ENCODE peak calls at places on chromosomes 3 and 15, in eight cellular contexts. T, O, B, K, G, I, U and H are unnamed samples.

GRCh38 chr3:144063306-144063705 is 91.7 kb downstream of the DIPK2A start:
- ATAC-seq in K (no peak), G (no peak), T (no peak), I (no peak), U (no peak), O (no peak), B (no peak), H (no peak)

GRCh38 chr3:58183221-58183620 is 27.6 kb downstream of the DNASE1L3 start:
- ATAC-seq in T (no peak), K (no peak), B (no peak), I (no peak), O (no peak), G (no peak), U (no peak), H (no peak)

GRCh38 chr3:152260529-152260928 is 8.2 kb upstream of the MBNL1 start:
- ATAC-seq in U (no peak), K (no peak), T (no peak), B (no peak), G (no peak), I (no peak), O (peak), H (no peak)

GRCh38 chr3:16439163-16439847 is 74.2 kb downstream of the RFTN1 start:
- ATAC-seq in G (peak), K (no peak), B (no peak), I (no peak), U (no peak), T (no peak), O (no peak), H (peak)

GRCh38 chr15:85004551-85004950 is 22.9 kb downstream of the PDE8A start:
- ATAC-seq in U (no peak), B (no peak), O (no peak), T (no peak), K (peak), I (no peak), G (peak), H (no peak)

GRCh38 chr3:150078983-150079739 is 108.5 kb upstream of the PFN2 start:
- ATAC-seq in T (no peak), O (no peak), U (peak), I (no peak), B (no peak), G (peak), K (no peak), H (peak)

GRCh38 chr3:129353589-129353941 is 74.9 kb downstream of the EFCAB12 start:
- ATAC-seq in K (no peak), O (no peak), T (no peak), U (no peak), B (no peak), I (no peak), G (no peak), H (no peak)

GRCh38 chr15:98799461-98799971 is 151.2 kb downstream of the IGF1R start:
- ATAC-seq in T (no peak), K (no peak), B (peak), U (peak), O (no peak), I (peak), G (peak), H (no peak)

GRCh38 chr3:181725830-181726229 is 14.1 kb downstream of the SOX2 start:
- ATAC-seq in K (no peak), O (no peak), T (no peak), B (peak), U (no peak), I (no peak), G (no peak), H (no peak)

GRCh38 chr3:56557815-56558170 is 818 bp downstream of the CCDC66 start:
- ATAC-seq in O (peak), G (no peak), T (peak), U (peak), I (peak), B (no peak), K (peak), H (no peak)

GRCh38 chr3:12388185-12388584 is 96.1 kb upstream of the TSEN2 start:
- ATAC-seq in K (peak), G (no peak), B (no peak), U (no peak), O (no peak), I (no peak), T (no peak), H (no peak)

GRCh38 chr15:58873267-58873666 is 60.2 kb downstream of the SLTM start:
- ATAC-seq in T (no peak), B (no peak), O (no peak), U (no peak), K (no peak), I (no peak), G (peak), H (no peak)

GRCh38 chr3:186613637-186614265 is 891 bp downstream of the AHSG start:
- ATAC-seq in K (no peak), G (no peak), B (no peak), U (no peak), I (no peak), O (no peak), T (no peak), H (no peak)

GRCh38 chr3:129126726-129127280 is 5.2 kb upstream of the RAB43 start:
- ATAC-seq in T (no peak), O (no peak), I (no peak), K (no peak), G (no peak), U (no peak), B (no peak), H (no peak)

GRCh38 chr15:88258021-88258641 is 1.6 kb upstream of the NTRK3 start:
- ATAC-seq in B (peak), I (peak), K (peak), G (no peak), U (no peak), O (peak), T (peak), H (no peak)

GRCh38 chr3:50264389-50264963 is 4.5 kb upstream of the SEMA3B start:
- ATAC-seq in U (no peak), T (peak), O (peak), B (peak), K (no peak), G (peak), I (peak), H (peak)

GRCh38 chr3:50262778-50263177 is 6.2 kb upstream of the SEMA3B start:
- ATAC-seq in G (no peak), O (no peak), K (no peak), T (no peak), I (no peak), U (no peak), B (no peak), H (no peak)

GRCh38 chr3:50264964-50265485 is 3.9 kb upstream of the SEMA3B start:
- ATAC-seq in O (no peak), U (no peak), G (no peak), K (no peak), I (no peak), T (peak), B (no peak), H (peak)

GRCh38 chr3:50261505-50261904 is 7.4 kb upstream of the SEMA3B start:
- ATAC-seq in I (no peak), T (no peak), K (no peak), B (no peak), U (no peak), G (no peak), O (no peak), H (no peak)

DNA sequence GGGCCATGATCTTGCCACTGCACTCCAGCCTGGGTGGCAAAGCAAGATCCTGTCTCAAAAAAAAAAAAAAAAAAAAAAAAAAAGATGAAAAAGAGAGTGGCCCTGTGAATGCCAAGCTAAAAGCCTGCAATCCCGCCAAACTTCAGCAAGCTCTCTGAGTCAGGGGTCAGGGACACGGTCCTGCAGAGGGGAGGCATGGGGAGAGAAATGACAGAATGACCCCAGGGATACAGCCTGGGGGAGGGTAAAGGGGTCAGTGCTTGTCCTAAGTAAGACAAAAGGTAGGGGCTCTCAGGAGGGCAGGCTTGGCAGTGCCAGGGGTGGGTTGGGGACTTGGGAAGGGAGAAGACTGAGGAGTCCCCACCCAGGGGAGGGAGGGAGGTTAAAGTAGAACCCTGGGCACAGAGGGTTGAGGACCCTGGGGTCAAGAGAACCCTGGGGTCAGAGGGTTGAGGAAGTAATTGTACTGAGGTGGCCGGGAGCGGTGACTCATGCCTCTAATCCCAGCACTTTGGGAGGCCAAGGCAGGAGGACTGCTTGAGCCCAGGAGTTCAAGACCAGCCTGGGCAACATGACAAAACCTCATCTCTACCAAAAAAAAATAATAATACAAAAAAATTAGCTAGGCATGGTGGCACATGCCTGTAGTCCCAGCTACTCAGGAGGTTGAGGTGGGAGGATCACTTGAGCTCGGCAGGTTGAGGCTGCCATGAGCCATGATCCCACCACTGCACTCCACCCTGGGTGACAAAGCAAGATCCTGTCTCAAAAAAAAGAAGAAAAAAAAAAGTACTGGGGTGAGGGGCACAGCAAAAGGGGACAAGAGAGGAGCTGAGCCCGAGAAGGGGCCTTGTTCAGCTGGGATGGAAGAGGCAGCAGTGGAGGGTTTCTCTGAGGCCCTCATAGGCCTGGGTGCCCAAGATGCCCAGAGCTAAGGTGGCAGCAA is 5.2 kb upstream of the SEMA3B start:
- ATAC-seq in K (no peak), G (no peak), I (no peak), O (no peak), U (no peak), T (no peak), B (no peak), H (no peak)
- TF ChIP-seq POLR2AphosphoS5 in K (no peak), G (no peak), I (no peak), O (no peak), U (no peak), T (no peak), B (no peak), H (peak)

DNA sequence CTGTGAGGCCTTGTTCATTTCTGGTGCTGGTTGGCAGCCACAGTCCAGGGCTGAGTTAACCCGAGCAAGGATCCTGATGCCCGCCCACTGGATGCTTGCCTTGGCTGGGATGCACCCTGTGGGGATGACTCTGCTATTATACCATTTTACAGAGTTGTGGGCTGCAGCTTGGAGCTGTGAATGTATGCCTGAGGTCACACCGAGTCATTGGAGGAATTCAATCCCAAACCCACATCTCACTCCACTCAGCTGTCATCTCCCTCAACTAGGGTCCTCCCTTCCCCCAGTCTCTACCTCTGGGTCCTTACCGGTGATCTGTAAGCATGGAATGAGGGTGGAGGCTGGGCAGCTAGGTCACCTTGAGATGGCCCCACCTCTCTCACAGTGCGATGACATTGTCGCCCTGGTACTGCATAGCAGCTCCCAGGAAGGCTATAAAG is 22.1 kb downstream of the MAPKAPK3 start:
- ATAC-seq in T (peak), G (no peak), B (no peak), U (peak), I (no peak), O (no peak), K (no peak), H (no peak)
- H3K27ac ChIP-seq in T (peak), G (no peak), B (no peak), U (no peak), I (no peak), O (no peak), K (no peak), H (no peak)

GRCh38 chr3:26281284-26281977 is 341.1 kb upstream of the LRRC3B start:
- ATAC-seq in O (no peak), I (no peak), U (no peak), K (no peak), G (no peak), T (no peak), B (no peak), H (no peak)
- TF ChIP-seq POLR2AphosphoS5 in O (no peak), I (no peak), U (no peak), K (no peak), G (no peak), T (no peak), B (no peak), H (no peak)

GRCh38 chr15:92586930-92587329 is 68.6 kb downstream of the FAM174B start:
- ATAC-seq in U (no peak), I (no peak), T (no peak), B (no peak), G (no peak), O (no peak), K (peak), H (no peak)

GRCh38 chr15:92583311-92584034 is 72.1 kb downstream of the FAM174B start:
- ATAC-seq in B (no peak), O (no peak), U (no peak), K (no peak), I (no peak), T (no peak), G (no peak), H (no peak)

GRCh38 chr15:92582206-92582605 is 73.4 kb downstream of the FAM174B start:
- ATAC-seq in I (no peak), G (no peak), T (no peak), U (no peak), B (no peak), O (no peak), K (no peak), H (no peak)

GRCh38 chr15:92584105-92584504 is 71.5 kb downstream of the FAM174B start:
- ATAC-seq in G (no peak), B (no peak), K (no peak), O (no peak), I (no peak), U (no peak), T (no peak), H (peak)

DNA sequence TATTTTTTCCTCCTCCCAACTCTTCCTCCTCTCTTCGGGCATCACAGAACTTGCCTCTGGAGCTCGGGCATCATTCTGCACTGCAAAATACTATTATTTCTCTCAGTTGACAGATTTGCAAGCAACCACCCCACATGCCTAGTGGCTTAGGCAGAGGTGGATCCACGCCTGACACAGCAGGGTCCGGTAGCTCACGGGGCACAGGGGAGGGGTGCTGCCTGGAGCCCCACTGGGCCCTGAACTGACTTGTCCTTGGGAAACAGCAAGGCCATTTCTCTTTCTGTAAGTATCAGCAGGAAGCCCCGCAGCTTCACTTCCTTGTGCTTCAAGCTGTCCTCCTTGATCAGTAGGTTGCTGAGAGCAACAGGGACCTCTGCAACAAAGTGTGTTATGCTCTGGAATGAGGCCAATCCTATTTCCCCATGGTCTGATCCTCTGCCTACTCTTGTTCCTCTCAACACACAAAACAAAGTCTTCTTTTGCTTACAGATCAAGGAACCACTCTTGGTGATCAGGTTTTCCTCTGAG is 69.1 kb downstream of the FAM174B start:
- ATAC-seq in K (peak), T (no peak), B (no peak), U (peak), I (no peak), O (no peak), G (no peak), H (no peak)
- H3K27ac ChIP-seq in K (no peak), T (no peak), B (no peak), U (no peak), I (no peak), O (no peak), G (no peak), H (no peak)

GRCh38 chr15:29674661-29675533 is 147.4 kb downstream of the TJP1 start:
- ATAC-seq in T (no peak), I (peak), K (no peak), B (peak), O (peak), G (peak), U (peak), H (peak)
- TF ChIP-seq POLR2AphosphoS5 in T (no peak), I (no peak), K (no peak), B (peak), O (no peak), G (no peak), U (no peak), H (no peak)

DNA sequence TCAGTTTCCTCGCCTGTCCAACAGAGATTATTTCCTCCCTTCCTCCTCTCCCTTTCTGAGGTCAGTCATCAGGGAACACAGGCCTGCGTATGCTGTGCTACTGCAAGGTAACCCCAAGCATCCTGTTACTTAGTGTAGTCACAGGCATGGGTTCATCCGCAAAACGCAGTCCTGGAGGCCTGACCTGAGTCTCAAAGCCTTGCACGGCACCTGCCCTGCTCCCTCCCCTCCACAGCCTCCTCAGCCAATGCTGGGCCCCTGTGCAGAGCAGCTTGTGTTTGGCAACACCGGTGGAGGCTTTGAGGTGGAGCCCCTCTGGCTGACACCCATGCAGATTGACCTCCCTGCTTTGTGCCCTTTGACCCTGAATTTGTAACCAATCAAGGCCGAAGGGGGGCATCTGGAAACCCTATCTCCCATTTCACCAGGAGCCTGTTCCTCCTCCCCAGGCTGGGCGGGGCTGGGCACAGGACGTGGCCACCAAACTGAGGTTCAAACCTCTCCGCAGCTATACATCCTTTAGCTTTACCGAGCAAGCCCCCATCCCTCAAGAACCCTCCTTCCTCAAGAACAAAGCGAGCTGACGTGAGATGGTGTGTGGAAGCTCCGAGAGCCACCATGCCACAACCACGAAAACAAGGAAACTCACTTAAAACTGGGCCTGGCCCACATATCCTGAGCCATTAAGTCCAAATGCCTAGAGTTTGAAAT is 21.5 kb downstream of the TKT start:
- ATAC-seq in B (no peak), T (no peak), O (no peak), U (no peak), G (no peak), I (no peak), K (no peak), H (no peak)
- H3K27ac ChIP-seq in B (peak), T (peak), O (no peak), U (no peak), G (no peak), I (no peak), K (no peak), H (no peak)

GRCh38 chr15:75843618-75844610 is 667 bp downstream of the UBE2Q2 start:
- ATAC-seq in T (peak), B (peak), K (peak), U (peak), I (peak), O (peak), G (peak), H (peak)
- TF ChIP-seq POLR2AphosphoS5 in T (peak), B (peak), K (peak), U (peak), I (no peak), O (no peak), G (peak), H (peak)

GRCh38 chr3:43606274-43606673 is 15.5 kb downstream of the ANO10 start:
- ATAC-seq in T (no peak), B (peak), O (no peak), U (no peak), G (no peak), I (no peak), K (no peak), H (no peak)
- H3K27ac ChIP-seq in T (no peak), B (no peak), O (no peak), U (no peak), G (no peak), I (no peak), K (no peak), H (no peak)